ENCODE peak calls at places on chromosome 18, in seven cellular contexts. A, B, F, O, L, K and S are unnamed samples.

GRCh38 chr18:13915973-13916372 is 637 bp upstream of the MC2R start:
- DNase-seq in A (no peak), B (no peak), F (no peak), O (no peak), L (no peak), K (no peak), S (no peak)

GRCh38 chr18:63098014-63098981 is 221.3 kb downstream of the BCL2 start:
- DNase-seq in A (no peak), B (no peak), F (peak), O (peak), L (no peak), K (no peak), S (no peak)

GRCh38 chr18:48919547-48919946 is 31.2 kb downstream of the SMAD7 start:
- DNase-seq in A (no peak), B (no peak), F (no peak), O (no peak), L (no peak), K (no peak), S (no peak)

GRCh38 chr18:6194640-6195039 is 220.1 kb downstream of the L3MBTL4 start:
- DNase-seq in A (no peak), B (no peak), F (no peak), O (no peak), L (no peak), K (no peak), S (no peak)

GRCh38 chr18:2502880-2503279 is 68.4 kb downstream of the METTL4 start:
- DNase-seq in A (no peak), B (no peak), F (no peak), O (no peak), L (no peak), K (no peak), S (no peak)

GRCh38 chr18:12406376-12407111 is 1.2 kb upstream of the PRELID3A start:
- DNase-seq in A (no peak), B (no peak), F (no peak), O (no peak), L (no peak), K (peak), S (no peak)

GRCh38 chr18:9494778-9495302 is 19.5 kb downstream of the RALBP1 start:
- DNase-seq in A (peak), B (peak), F (no peak), O (no peak), L (no peak), K (no peak), S (no peak)

GRCh38 chr18:58669731-58670379 is 1.4 kb upstream of the MALT1 start:
- DNase-seq in A (peak), B (peak), F (no peak), O (no peak), L (no peak), K (no peak), S (no peak)

GRCh38 chr18:49628993-49629795 is 67.3 kb downstream of the LIPG start:
- DNase-seq in A (no peak), B (no peak), F (no peak), O (no peak), L (peak), K (no peak), S (no peak)

GRCh38 chr18:31741096-31741735 is 19.5 kb downstream of the SLC25A52 start:
- DNase-seq in A (peak), B (peak), F (peak), O (peak), L (peak), K (no peak), S (no peak)

GRCh38 chr18:76006151-76006550 is 488.9 kb downstream of the ZNF516 start:
- DNase-seq in A (no peak), B (no peak), F (no peak), O (no peak), L (no peak), K (no peak), S (no peak)

GRCh38 chr18:2884706-2885285 is 38.0 kb downstream of the EMILIN2 start:
- DNase-seq in A (no peak), B (no peak), F (no peak), O (no peak), L (no peak), K (no peak), S (no peak)

GRCh38 chr18:3151379-3152264 is 68.1 kb downstream of the MYOM1 start:
- DNase-seq in A (peak), B (peak), F (no peak), O (no peak), L (peak), K (no peak), S (no peak)

GRCh38 chr18:51153659-51154371 is 43.7 kb downstream of the MEX3C start:
- DNase-seq in A (no peak), B (no peak), F (peak), O (peak), L (no peak), K (peak), S (no peak)